ENCODE peak calls at places on chromosomes 2 and 18, in eight cellular contexts. P is PC-9, A is cardiac fibroblast, V is lower leg skin, L is RWPE1, U is IMR-90, X is endodermal cell, M is chondrocyte. G is an unnamed sample.

GRCh38 chr2:191959209-191959608 is 112.3 kb upstream of the CAVIN2 start:
- DNase-seq in A (no peak), L (no peak), P (no peak), X (no peak), V (no peak), M (no peak), U (no peak), G (no peak)

GRCh38 chr18:35045121-35045520 is 3.9 kb downstream of the MAPRE2 start:
- DNase-seq in P (no peak), M (no peak), A (peak), L (no peak), X (no peak), U (peak), V (no peak), G (peak)

GRCh38 chr2:64787698-64788097 is 134.0 kb upstream of the SERTAD2 start:
- DNase-seq in P (no peak), A (peak), X (no peak), U (no peak), M (no peak), L (no peak), V (no peak), G (peak)

GRCh38 chr2:75787532-75788132 is 76.9 kb upstream of the GCFC2 start:
- DNase-seq in X (no peak), V (no peak), U (peak), P (no peak), M (no peak), L (peak), A (peak), G (peak)

GRCh38 chr2:223075301-223076270 is 23.6 kb downstream of the KCNE4 start:
- DNase-seq in M (no peak), X (no peak), L (no peak), U (peak), A (no peak), P (no peak), V (no peak), G (no peak)

GRCh38 chr2:235505210-235505741 is 11.4 kb downstream of the AGAP1 start:
- DNase-seq in L (no peak), A (no peak), P (no peak), X (peak), M (no peak), U (no peak), V (no peak), G (no peak)

GRCh38 chr2:186543561-186544131 is 46.2 kb upstream of the ITGAV start:
- DNase-seq in P (peak), M (no peak), U (peak), V (no peak), A (peak), L (peak), X (peak), G (peak)

GRCh38 chr2:174059178-174059874 is 94.2 kb upstream of the SP3 start:
- DNase-seq in U (peak), M (no peak), L (no peak), P (no peak), A (peak), X (no peak), V (no peak), G (peak)

GRCh38 chr18:3458378-3458777 is 8.4 kb downstream of the TGIF1 start:
- DNase-seq in V (no peak), M (no peak), U (peak), P (no peak), L (no peak), A (no peak), X (no peak), G (no peak)

GRCh38 chr2:134791606-134792005 is 46.8 kb upstream of the ACMSD start:
- DNase-seq in U (no peak), P (no peak), M (no peak), X (no peak), V (no peak), L (no peak), A (no peak), G (no peak)

GRCh38 chr2:152743004-152743403 is 24.6 kb downstream of the ARL6IP6 start:
- DNase-seq in U (no peak), P (no peak), X (no peak), M (no peak), A (peak), L (peak), V (no peak), G (peak)

GRCh38 chr2:3311601-3312000 is 66.0 kb downstream of the EIPR1 start:
- DNase-seq in X (no peak), U (no peak), V (no peak), A (no peak), L (no peak), M (peak), P (no peak), G (no peak)

GRCh38 chr2:161315380-161315779 is 7.2 kb downstream of the PSMD14 start:
- DNase-seq in L (no peak), U (no peak), M (no peak), A (no peak), X (no peak), V (no peak), P (no peak), G (no peak)

GRCh38 chr2:127413782-127414743 is 4.2 kb upstream of the PROC start:
- DNase-seq in U (peak), P (peak), X (no peak), L (peak), M (no peak), A (peak), V (no peak), G (peak)

GRCh38 chr18:74892066-74892627 is 294.5 kb downstream of the ZNF407 start:
- DNase-seq in P (no peak), X (no peak), A (no peak), V (no peak), U (no peak), M (no peak), L (no peak), G (no peak)

GRCh38 chr2:33598472-33599174 is 476 bp downstream of the FAM98A start:
- DNase-seq in M (peak), U (peak), V (peak), P (peak), X (peak), A (peak), L (peak), G (peak)

GRCh38 chr2:152369176-152369860 is 34.3 kb downstream of the FMNL2 start:
- DNase-seq in A (peak), P (no peak), L (no peak), X (no peak), V (no peak), U (peak), M (no peak), G (peak)

GRCh38 chr18:79975043-79975442 is 10.6 kb downstream of the HSBP1L1 start:
- DNase-seq in A (no peak), X (no peak), M (no peak), U (no peak), L (no peak), P (no peak), V (no peak), G (no peak)

GRCh38 chr2:23041443-23041842 is 343.5 kb upstream of the KLHL29 start:
- DNase-seq in A (no peak), V (no peak), P (no peak), X (no peak), M (no peak), L (no peak), U (no peak), G (no peak)

GRCh38 chr2:238906936-238907716 is 59.2 kb downstream of the TWIST2 start:
- DNase-seq in U (no peak), X (no peak), V (no peak), A (no peak), P (no peak), M (peak), L (no peak), G (no peak)

GRCh38 chr18:46343940-46344372 is 239.8 kb downstream of the HAUS1 start:
- DNase-seq in M (no peak), X (peak), A (no peak), P (no peak), L (peak), V (peak), U (no peak), G (peak)

GRCh38 chr2:176161041-176161785 is 4.1 kb downstream of the HOXD3 start:
- DNase-seq in V (no peak), M (no peak), P (no peak), U (no peak), A (no peak), L (no peak), X (peak), G (no peak)

GRCh38 chr2:239581352-239581901 is 180.6 kb upstream of the HDAC4 start:
- DNase-seq in L (no peak), P (no peak), V (no peak), A (no peak), M (peak), X (no peak), U (no peak), G (no peak)

GRCh38 chr2:99602475-99602874 is 112.7 kb upstream of the REV1 start:
- DNase-seq in U (peak), M (no peak), A (peak), V (no peak), P (no peak), L (no peak), X (no peak), G (peak)

GRCh38 chr18:63604791-63605567 is 17.8 kb downstream of the SERPINB13 start:
- DNase-seq in U (peak), P (peak), V (no peak), L (peak), A (peak), M (no peak), X (no peak), G (peak)

GRCh38 chr2:46555646-46556205 is 76.4 kb downstream of the TMEM247 start:
- DNase-seq in P (no peak), X (no peak), U (no peak), M (no peak), A (no peak), L (no peak), V (peak), G (no peak)

GRCh38 chr2:119022678-119023077 is 80.7 kb downstream of the MARCO start:
- DNase-seq in V (no peak), L (no peak), P (no peak), U (no peak), X (no peak), M (no peak), A (no peak), G (no peak)

GRCh38 chr18:62157843-62158242 is 29.0 kb downstream of the PIGN start:
- DNase-seq in L (no peak), V (no peak), X (no peak), U (no peak), M (no peak), A (no peak), P (no peak), G (no peak)

GRCh38 chr2:54524236-54524991 is 68.3 kb downstream of the SPTBN1 start:
- DNase-seq in L (peak), X (no peak), M (no peak), A (peak), P (peak), U (peak), V (no peak), G (no peak)

GRCh38 chr18:54506516-54507261 is 84.4 kb upstream of the DYNAP start:
- DNase-seq in U (no peak), P (no peak), M (no peak), A (no peak), L (no peak), X (no peak), V (no peak), G (no peak)
- TF ChIP-seq CTCF in U (no peak), P (no peak), M (no peak), A (no peak), L (no peak), X (no peak), V (no peak), G (no peak)

GRCh38 chr2:11498543-11499034 is 32.6 kb upstream of the E2F6 start:
- DNase-seq in L (no peak), M (no peak), P (peak), A (no peak), U (no peak), X (no peak), V (peak), G (peak)
- TF ChIP-seq CTCF in L (no peak), M (no peak), P (no peak), A (no peak), U (no peak), X (no peak), V (no peak), G (no peak)

DNA sequence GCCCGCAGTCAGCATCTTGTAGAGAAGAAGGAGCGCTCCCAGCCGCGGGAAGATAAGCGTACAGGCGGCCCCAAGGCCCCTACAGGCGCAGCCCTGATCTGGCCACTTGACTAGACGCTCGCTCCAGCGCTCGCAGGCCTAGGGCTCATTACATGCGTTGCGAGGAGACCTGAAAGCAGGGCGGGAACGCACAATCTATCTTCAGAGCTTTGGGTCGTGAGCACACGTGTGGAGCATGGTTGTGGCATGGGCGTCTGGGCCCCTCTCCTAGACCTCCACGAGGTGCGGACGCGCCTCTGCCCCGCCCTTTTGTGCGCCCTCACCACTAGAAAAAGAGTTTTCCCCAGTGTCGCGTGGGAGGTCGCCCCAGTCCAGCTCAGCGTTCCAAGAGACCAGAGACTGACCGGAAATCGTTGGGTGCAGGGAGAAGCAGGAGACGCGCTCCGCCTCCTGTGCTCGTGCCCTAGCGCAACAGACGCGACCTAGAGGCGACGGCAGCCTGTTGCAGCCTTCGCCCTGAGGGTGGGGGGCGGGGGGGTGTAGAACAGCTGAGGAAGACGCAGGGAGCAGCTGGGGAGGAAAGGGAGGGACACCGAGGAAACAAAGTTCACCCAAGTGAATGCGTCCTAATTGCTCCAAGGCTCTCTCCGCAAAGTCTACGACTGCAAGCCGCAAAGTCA is 12.6 kb downstream of the NR4A2 start:
- DNase-seq in P (no peak), V (no peak), A (peak), X (peak), M (no peak), L (no peak), U (peak), G (no peak)
- TF ChIP-seq CTCF in P (no peak), V (no peak), A (peak), X (peak), M (peak), L (no peak), U (peak), G (no peak)

GRCh38 chr18:52670903-52671302 is 330.9 kb downstream of the DCC start:
- DNase-seq in M (no peak), U (peak), X (no peak), L (peak), P (no peak), A (peak), V (no peak), G (peak)
- TF ChIP-seq CTCF in M (peak), U (peak), X (peak), L (no peak), P (peak), A (no peak), V (no peak), G (no peak)

G was measured in MCF 10A.